ENCODE peak calls at places on chromosomes 3 and 15, in six cellular contexts. U is K562, D is HepG2, R is GM12878, E is A549, V is upper lobe of left lung. N is an unnamed sample. For H3K4me1, the result is how much of the 10 kb centered on the place peaks cover.

GRCh38 chr3:13850161-13850945 is 29.5 kb downstream of the WNT7A start:
- ATAC-seq in E (peak), D (peak), R (no peak), V (peak), U (peak), N (no peak)

GRCh38 chr3:36826240-36826639 is 61.9 kb upstream of the DCLK3 start:
- ATAC-seq in R (no peak), D (no peak), V (no peak), U (no peak), E (no peak), N (no peak)

GRCh38 chr3:146593776-146594175 is 11.4 kb downstream of the PLSCR5 start:
- ATAC-seq in E (no peak), U (no peak), R (no peak), D (no peak), V (no peak), N (no peak)

GRCh38 chr3:18752273-18752934 is 327.3 kb upstream of the SATB1 start:
- ATAC-seq in E (no peak), U (no peak), D (no peak), V (no peak), R (no peak), N (no peak)

GRCh38 chr3:23457697-23458096 is 254.6 kb downstream of the UBE2E2 start:
- ATAC-seq in D (no peak), U (no peak), R (no peak), E (no peak), V (no peak), N (no peak)

GRCh38 chr3:31226331-31226730 is 306.4 kb upstream of the STT3B start:
- ATAC-seq in R (peak), U (no peak), E (no peak), V (no peak), D (no peak), N (no peak)

GRCh38 chr15:45224596-45225217 is 27.3 kb upstream of the SLC28A2 start:
- ATAC-seq in D (no peak), E (no peak), R (no peak), U (no peak), V (no peak), N (no peak)

GRCh38 chr3:180980612-180981011 is 8.9 kb downstream of the DNAJC19 start:
- ATAC-seq in V (no peak), U (peak), E (no peak), D (peak), R (peak), N (no peak)

GRCh38 chr3:23041918-23042696 is 161.0 kb upstream of the UBE2E2 start:
- ATAC-seq in V (peak), E (no peak), R (no peak), U (no peak), D (no peak), N (peak)

GRCh38 chr3:72673011-72673771 is 175.1 kb downstream of the SHQ1 start:
- ATAC-seq in U (no peak), D (no peak), V (no peak), R (peak), E (no peak), N (no peak)

GRCh38 chr3:176167272-176167671 is 1030.0 kb downstream of the TBL1XR1 start:
- ATAC-seq in R (no peak), U (no peak), V (no peak), D (no peak), E (no peak), N (no peak)

GRCh38 chr3:41679412-41679811 is 282.5 kb downstream of the ULK4 start:
- ATAC-seq in R (no peak), V (no peak), D (no peak), E (no peak), U (no peak), N (no peak)

GRCh38 chr3:134253475-134254231 is 3.0 kb upstream of the RYK start:
- ATAC-seq in R (no peak), V (no peak), D (no peak), E (no peak), U (no peak), N (no peak)

GRCh38 chr3:128607710-128608048 is 42.9 kb downstream of the RPN1 start:
- ATAC-seq in U (no peak), E (no peak), V (no peak), R (no peak), D (no peak), N (no peak)

GRCh38 chr3:105394177-105394576 is 27.5 kb downstream of the ALCAM start:
- ATAC-seq in V (no peak), D (no peak), E (no peak), U (no peak), R (no peak), N (no peak)

GRCh38 chr3:72318504-72319201 is 529.6 kb downstream of the SHQ1 start:
- ATAC-seq in R (no peak), E (no peak), U (peak), V (no peak), D (peak), N (no peak)

GRCh38 chr15:45715528-45715927 is 80.7 kb downstream of the SQOR start:
- ATAC-seq in D (no peak), V (no peak), E (no peak), R (peak), U (no peak), N (no peak)

GRCh38 chr3:131714585-131715220 is 211.9 kb upstream of the MRPL3 start:
- ATAC-seq in D (no peak), U (no peak), V (no peak), R (peak), E (no peak), N (no peak)

GRCh38 chr3:41207355-41207754 is 8.1 kb downstream of the CTNNB1 start:
- ATAC-seq in R (peak), D (peak), V (peak), U (peak), E (no peak), N (no peak)

GRCh38 chr3:70803317-70803716 is 490.9 kb upstream of the MDFIC2 start:
- ATAC-seq in R (no peak), U (no peak), V (no peak), E (no peak), D (no peak), N (no peak)

GRCh38 chr15:77620297-77620696 is 12.4 kb downstream of the LINGO1 start:
- ATAC-seq in D (no peak), R (no peak), V (no peak), U (peak), E (peak), N (no peak)

GRCh38 chr3:119819806-119820205 is 37.9 kb downstream of the NR1I2 start:
- ATAC-seq in U (no peak), V (no peak), R (no peak), E (no peak), D (no peak), N (no peak)

DNA sequence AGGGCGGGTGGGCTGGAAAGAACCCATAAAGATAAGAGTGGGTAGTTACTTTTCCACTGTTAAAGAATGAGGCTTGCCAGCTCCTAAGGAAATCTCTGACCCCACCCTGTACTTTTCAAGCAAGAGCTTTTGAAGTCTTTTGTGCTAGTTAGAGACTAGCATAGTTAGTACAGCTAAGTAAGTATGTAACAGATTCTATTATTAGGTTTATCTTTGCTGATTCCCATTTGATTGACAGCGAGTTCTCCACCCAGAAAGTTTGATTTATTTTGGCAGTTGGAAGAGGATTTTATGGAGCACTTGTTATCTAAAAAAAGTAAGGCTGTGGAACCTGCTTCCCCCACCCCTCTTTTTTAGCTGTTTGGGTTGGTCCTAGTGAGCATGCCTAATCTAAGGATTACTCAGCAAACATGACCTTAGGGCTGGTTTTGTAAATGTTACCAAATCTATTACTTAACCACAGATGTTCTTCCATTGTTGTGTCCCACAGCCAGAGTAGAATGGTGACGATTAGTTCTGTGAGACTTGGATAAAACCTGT is 57.6 kb downstream of the FNDC3B start:
- ATAC-seq in E (peak), D (peak), V (peak), U (peak), R (no peak), N (peak)
- H3K4me1 ChIP-seq in E (half or more), D (half or more), V (half or more), U (under half), R (under half), N (under half)

GRCh38 chr3:177452487-177452886 is 255.2 kb upstream of the TBL1XR1 start:
- ATAC-seq in E (peak), U (no peak), V (peak), D (no peak), R (no peak), N (peak)
- TF ChIP-seq EP300 in E (no peak), U (no peak), V (no peak), D (no peak), R (no peak), N (no peak)

GRCh38 chr3:142029791-142030190 is 119.6 kb downstream of the TFDP2 start:
- ATAC-seq in U (no peak), R (no peak), E (peak), D (no peak), V (no peak), N (no peak)

GRCh38 chr3:142027295-142027694 is 122.0 kb downstream of the TFDP2 start:
- ATAC-seq in D (no peak), R (peak), V (no peak), U (peak), E (no peak), N (no peak)

GRCh38 chr3:142027713-142028112 is 121.6 kb downstream of the TFDP2 start:
- ATAC-seq in E (peak), R (peak), D (no peak), V (peak), U (peak), N (no peak)

GRCh38 chr3:142029052-142029642 is 120.2 kb downstream of the TFDP2 start:
- ATAC-seq in D (no peak), R (peak), V (no peak), E (peak), U (peak), N (no peak)

DNA sequence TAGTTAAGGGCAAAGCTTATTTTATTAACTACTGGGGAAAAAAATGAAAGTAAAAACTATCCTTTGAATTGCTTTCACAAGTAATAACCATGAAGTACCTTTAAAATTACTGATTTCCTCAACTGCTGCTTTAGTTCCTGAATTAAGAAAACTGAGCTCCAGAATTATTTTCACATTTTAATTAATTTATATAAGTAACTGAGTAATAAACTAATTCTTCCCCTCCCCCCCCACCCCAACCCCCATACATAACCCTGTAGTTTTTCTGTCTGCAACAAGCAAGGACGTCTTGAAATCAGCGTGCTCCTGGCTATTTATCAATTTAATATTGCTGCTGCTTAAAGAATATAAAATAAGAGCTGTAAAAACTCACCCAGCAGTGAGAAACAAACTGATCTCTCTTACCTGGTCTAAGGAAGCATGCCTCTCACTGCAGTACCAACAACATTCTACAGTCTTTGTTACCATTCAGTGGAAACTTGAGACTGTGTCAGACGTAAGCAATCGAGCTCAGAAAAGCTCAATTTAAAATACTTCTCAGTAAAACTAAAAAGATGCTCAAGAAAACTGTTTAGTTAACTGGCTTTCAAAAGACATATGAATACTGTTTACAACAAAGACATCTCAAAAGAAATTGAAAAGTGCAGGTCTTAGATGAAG is 121.0 kb downstream of the TFDP2 start:
- ATAC-seq in V (peak), U (peak), D (no peak), R (peak), E (peak), N (no peak)
- TF ChIP-seq CTCF in V (no peak), U (no peak), D (no peak), R (no peak), E (no peak), N (peak)

GRCh38 chr3:50604628-50605588 is 6.7 kb downstream of the CISH start:
- ATAC-seq in E (no peak), R (peak), D (no peak), U (no peak), V (no peak), N (no peak)

GRCh38 chr3:50608278-50608677 is 3.3 kb downstream of the CISH start:
- ATAC-seq in U (no peak), R (no peak), E (no peak), D (no peak), V (no peak), N (no peak)

GRCh38 chr3:50607271-50608091 is 4.1 kb downstream of the CISH start:
- ATAC-seq in U (no peak), D (no peak), V (no peak), R (no peak), E (no peak), N (no peak)

GRCh38 chr3:50605901-50606326 is 5.7 kb downstream of the CISH start:
- ATAC-seq in V (no peak), U (no peak), E (no peak), D (no peak), R (no peak), N (no peak)

DNA sequence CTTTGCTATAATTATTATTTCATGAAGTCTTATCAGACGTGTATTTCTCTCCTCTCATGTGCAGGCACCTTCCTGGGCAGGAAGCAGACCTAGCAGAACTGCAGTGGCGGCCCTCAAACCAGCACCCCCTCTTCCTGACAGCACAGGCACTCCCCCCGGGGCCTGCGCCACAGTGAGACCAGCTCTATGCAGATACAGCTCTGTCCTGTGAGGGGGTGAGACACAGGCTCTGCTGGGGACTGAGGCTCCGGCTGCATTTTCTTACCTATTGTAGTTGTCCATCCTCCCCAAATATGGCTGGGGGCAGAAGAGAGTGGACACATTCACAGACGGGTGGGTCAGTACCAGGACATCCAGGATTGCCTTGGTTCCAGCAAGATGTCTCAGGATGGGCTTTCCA is 5.0 kb downstream of the CISH start:
- ATAC-seq in U (no peak), V (no peak), D (no peak), R (no peak), E (no peak), N (no peak)
- H3K4me1 ChIP-seq in U (under half), V (half or more), D (half or more), R (under half), E (under half), N (half or more)